ENCODE peak calls at places on chromosome 16, in five cellular contexts. One of them, this sample, is unnamed.

GRCh38 chr16:20303012-20303411 is 24.3 kb downstream of the GP2 start:
- DNase-seq in EL: no peak
- DNase-seq in GM12891: no peak
- DNase-seq in T47D: no peak
- DNase-seq in HTR-8/SVneo: no peak
- DNase-seq in this sample: no peak

GRCh38 chr16:3348547-3349167 is 7.0 kb upstream of the OR2C1 start:
- DNase-seq in T47D: no peak
- DNase-seq in EL: no peak
- DNase-seq in HTR-8/SVneo: no peak
- DNase-seq in GM12891: no peak
- DNase-seq in this sample: no peak

GRCh38 chr16:30875881-30876791 is 17.7 kb downstream of the BCL7C start:
- DNase-seq in GM12891: peak
- DNase-seq in T47D: peak
- DNase-seq in EL: peak
- DNase-seq in HTR-8/SVneo: no peak
- DNase-seq in this sample: no peak

GRCh38 chr16:89013692-89014455 is 36.9 kb upstream of the CBFA2T3 start:
- DNase-seq in T47D: no peak
- DNase-seq in EL: no peak
- DNase-seq in GM12891: no peak
- DNase-seq in HTR-8/SVneo: no peak
- DNase-seq in this sample: no peak

GRCh38 chr16:19203374-19203966 is 35.4 kb downstream of the SYT17 start:
- DNase-seq in EL: no peak
- DNase-seq in HTR-8/SVneo: no peak
- DNase-seq in GM12891: no peak
- DNase-seq in T47D: peak
- DNase-seq in this sample: no peak

GRCh38 chr16:57385083-57385482 is 12.8 kb downstream of the CX3CL1 start:
- DNase-seq in GM12891: no peak
- DNase-seq in HTR-8/SVneo: no peak
- DNase-seq in EL: no peak
- DNase-seq in T47D: no peak
- DNase-seq in this sample: no peak

GRCh38 chr16:88983157-88983556 is 6.2 kb upstream of the CBFA2T3 start:
- DNase-seq in GM12891: no peak
- DNase-seq in EL: no peak
- DNase-seq in HTR-8/SVneo: no peak
- DNase-seq in T47D: no peak
- DNase-seq in this sample: no peak

GRCh38 chr16:5354645-5355044 is 257.1 kb upstream of the EEF2KMT start:
- DNase-seq in HTR-8/SVneo: no peak
- DNase-seq in T47D: no peak
- DNase-seq in GM12891: no peak
- DNase-seq in EL: no peak
- DNase-seq in this sample: no peak

GRCh38 chr16:24178496-24178895 is 77.6 kb upstream of the CACNG3 start:
- DNase-seq in HTR-8/SVneo: no peak
- DNase-seq in GM12891: no peak
- DNase-seq in T47D: peak
- DNase-seq in EL: no peak
- DNase-seq in this sample: no peak

GRCh38 chr16:16038950-16039349 is 89.5 kb downstream of the ABCC1 start:
- DNase-seq in T47D: no peak
- DNase-seq in EL: no peak
- DNase-seq in HTR-8/SVneo: no peak
- DNase-seq in GM12891: no peak
- DNase-seq in this sample: no peak

GRCh38 chr16:1197237-1197866 is 27.7 kb downstream of the TPSG1 start:
- DNase-seq in HTR-8/SVneo: no peak
- DNase-seq in GM12891: no peak
- DNase-seq in EL: no peak
- DNase-seq in T47D: no peak
- DNase-seq in this sample: no peak

GRCh38 chr16:84044108-84044488 is 1.5 kb upstream of the SLC38A8 start:
- DNase-seq in GM12891: no peak
- DNase-seq in T47D: peak
- DNase-seq in EL: peak
- DNase-seq in HTR-8/SVneo: peak
- DNase-seq in this sample: no peak

GRCh38 chr16:23155445-23156049 is 6.3 kb upstream of the USP31 start:
- DNase-seq in EL: no peak
- DNase-seq in GM12891: no peak
- DNase-seq in HTR-8/SVneo: no peak
- DNase-seq in T47D: peak
- DNase-seq in this sample: no peak

GRCh38 chr16:66549284-66550131 is at the start of gene TK2:
- DNase-seq in EL: peak
- DNase-seq in GM12891: peak
- DNase-seq in HTR-8/SVneo: peak
- DNase-seq in T47D: peak
- DNase-seq in this sample: no peak

GRCh38 chr16:19963306-19963705 is 78.7 kb upstream of the GPRC5B start:
- DNase-seq in HTR-8/SVneo: no peak
- DNase-seq in T47D: no peak
- DNase-seq in EL: no peak
- DNase-seq in GM12891: no peak
- DNase-seq in this sample: no peak

GRCh38 chr16:830107-830870 is 29.8 kb upstream of the GNG13 start:
- DNase-seq in T47D: no peak
- DNase-seq in EL: no peak
- DNase-seq in GM12891: no peak
- DNase-seq in HTR-8/SVneo: no peak
- DNase-seq in this sample: no peak

GRCh38 chr16:1559446-1559975 is 26.0 kb downstream of the TMEM204 start:
- DNase-seq in T47D: no peak
- DNase-seq in HTR-8/SVneo: no peak
- DNase-seq in GM12891: no peak
- DNase-seq in EL: no peak
- DNase-seq in this sample: no peak